ENCODE peak calls at places on chromosome 19, in four cellular contexts. F, D, Z and M are unnamed samples.

GRCh38 chr19:53157601-53158000 is 1.3 kb downstream of the ZNF347 start:
- DNase-seq in Z (no peak), F (no peak), D (peak; percentile 42), M (no peak)

GRCh38 chr19:40147693-40148347 is 43.4 kb upstream of the MAP3K10 start:
- DNase-seq in Z (no peak), D (no peak), F (peak; percentile 49), M (no peak)

GRCh38 chr19:32651729-32652140 is 23.2 kb downstream of the ANKRD27 start:
- DNase-seq in D (peak; percentile 85), F (peak; percentile 23), Z (peak; percentile 34), M (no peak)

GRCh38 chr19:1947651-1948209 is 6.8 kb downstream of the CSNK1G2 start:
- DNase-seq in Z (no peak), F (no peak), D (peak; percentile 67), M (no peak)

GRCh38 chr19:56261145-56261544 is 11.4 kb upstream of the EDDM13 start:
- DNase-seq in Z (no peak), D (no peak), F (no peak), M (no peak)

GRCh38 chr19:4233282-4233853 is 4.0 kb downstream of the EBI3 start:
- DNase-seq in D (peak; percentile 85), Z (peak; percentile 74), F (peak; percentile 32), M (no peak)

GRCh38 chr19:47499371-47499770 is 15.4 kb upstream of the KPTN start:
- DNase-seq in Z (no peak), D (no peak), F (no peak), M (no peak)

GRCh38 chr19:31976775-31977536 is 368.5 kb upstream of the ZNF507 start:
- DNase-seq in F (no peak), Z (no peak), D (no peak), M (no peak)

GRCh38 chr19:41351339-41352245 is 2.1 kb downstream of the TGFB1 start:
- DNase-seq in Z (no peak), F (peak; percentile 28), D (peak; percentile 44), M (no peak)

GRCh38 chr19:22286151-22286810 is at the start of gene ZNF729:
- DNase-seq in F (no peak), Z (no peak), D (no peak), M (peak; percentile 39)

GRCh38 chr19:15551183-15552004 is 43.1 kb downstream of the CYP4F22 start:
- DNase-seq in D (peak; percentile 97), F (no peak), Z (no peak), M (no peak)

GRCh38 chr19:55552620-55553019 is 7.3 kb upstream of the SBK3 start:
- DNase-seq in F (peak; percentile 85), D (no peak), Z (no peak), M (no peak)

GRCh38 chr19:1560281-1560882 is 7.7 kb downstream of the MEX3D start:
- DNase-seq in F (no peak), Z (no peak), D (no peak), M (no peak)

GRCh38 chr19:55687281-55688172 is 12.5 kb downstream of the EPN1 start:
- DNase-seq in F (no peak), Z (no peak), D (no peak), M (no peak)

GRCh38 chr19:485122-485521 is 11.2 kb upstream of the MADCAM1 start:
- DNase-seq in F (no peak), Z (no peak), D (no peak), M (no peak)

GRCh38 chr19:1027953-1028902 is 1.8 kb downstream of the CNN2 start:
- DNase-seq in F (peak; percentile 89), Z (no peak), D (peak; percentile 77), M (no peak)

GRCh38 chr19:18223860-18224524 is 2.2 kb downstream of the PDE4C start:
- DNase-seq in D (peak; percentile 96), Z (peak; percentile 64), F (no peak), M (no peak)

GRCh38 chr19:54230031-54230430 is 7.2 kb upstream of the LILRB3 start:
- DNase-seq in F (no peak), D (no peak), Z (no peak), M (no peak)

GRCh38 chr19:58547323-58548312 is 3.8 kb downstream of the TRIM28 start:
- DNase-seq in F (no peak), Z (no peak), D (no peak), M (no peak)

GRCh38 chr19:50500060-50500752 is 10.8 kb downstream of the JOSD2 start:
- DNase-seq in F (no peak), Z (no peak), D (peak; percentile 63), M (no peak)
- TF ChIP-seq CTCF in F (peak; percentile 42), Z (peak; percentile 43), D (peak; percentile 50), M (no peak)

GRCh38 chr19:34430738-34431625 is 2.8 kb downstream of the UBA2 start:
- DNase-seq in F (peak; percentile 41), D (no peak), Z (no peak), M (no peak)
- TF ChIP-seq CTCF in F (peak; percentile 84), D (peak; percentile 76), Z (peak; percentile 71), M (peak; percentile 54)

GRCh38 chr19:9116547-9116946 is 984 bp upstream of the OR7G1 start:
- DNase-seq in Z (no peak), D (no peak), F (no peak), M (no peak)
- TF ChIP-seq CTCF in Z (no peak), D (no peak), F (no peak), M (no peak)

GRCh38 chr19:10516064-10516385 is 1.2 kb downstream of the S1PR5 start:
- DNase-seq in F (no peak), D (no peak), Z (no peak), M (no peak)

GRCh38 chr19:10513223-10513622 is 4.0 kb downstream of the S1PR5 start:
- DNase-seq in Z (no peak), D (no peak), F (no peak), M (no peak)

GRCh38 chr19:10516671-10517286 is 468 bp downstream of the S1PR5 start:
- DNase-seq in D (no peak), F (peak; percentile 3), Z (no peak), M (no peak)

GRCh38 chr19:10517361-10517759 is at the start of gene S1PR5:
- DNase-seq in F (no peak), Z (no peak), D (peak; percentile 75), M (no peak)

DNA sequence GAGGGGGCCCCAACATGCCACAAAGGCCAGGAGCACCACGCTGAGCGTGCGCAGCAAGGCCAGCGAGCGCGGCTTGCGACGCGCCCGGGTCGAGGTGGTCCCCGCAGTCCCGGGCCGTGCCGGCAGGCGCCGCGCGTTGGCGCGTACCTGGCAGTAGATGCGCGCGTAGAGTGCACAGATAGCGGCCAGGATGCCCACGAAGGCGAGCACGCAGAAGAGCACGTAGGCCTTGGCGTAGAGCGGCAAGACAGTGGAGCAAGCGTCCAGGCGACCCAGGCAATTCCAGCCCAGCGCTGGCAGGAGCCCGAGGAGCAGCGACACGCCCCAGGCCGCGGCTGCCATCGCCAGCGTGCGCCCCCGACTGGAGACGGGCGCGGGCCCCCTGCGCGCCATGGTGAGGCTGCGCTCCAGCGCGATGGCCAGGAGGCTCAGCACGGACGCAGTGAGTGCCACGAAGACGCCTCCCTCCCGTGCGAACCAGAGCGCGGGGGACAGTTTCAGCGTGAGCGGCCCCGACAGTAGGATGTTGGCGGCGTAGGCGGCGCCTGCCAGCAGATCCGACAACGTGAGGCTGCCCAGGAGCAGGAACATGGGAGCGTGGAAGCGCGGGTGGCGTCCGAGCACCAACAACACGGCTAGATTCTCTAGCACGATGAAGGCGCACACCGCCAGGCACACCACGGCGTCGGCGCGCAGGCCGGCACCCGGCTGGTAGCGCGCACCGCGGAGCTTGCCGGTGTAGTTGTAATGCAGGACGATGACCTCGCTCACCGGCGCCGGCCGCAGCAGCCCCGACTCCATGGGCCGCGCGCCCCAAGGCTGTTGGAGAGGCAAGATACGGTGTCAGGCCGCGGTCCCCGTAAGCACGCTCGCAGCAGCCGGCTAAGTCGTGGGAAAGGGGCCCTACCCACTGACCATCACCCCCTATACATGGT is 2.8 kb downstream of the S1PR5 start:
- DNase-seq in D (peak; percentile 78), F (no peak), Z (no peak), M (no peak)
- TF ChIP-seq CTCF in D (no peak), F (no peak), Z (no peak), M (no peak)

DNA sequence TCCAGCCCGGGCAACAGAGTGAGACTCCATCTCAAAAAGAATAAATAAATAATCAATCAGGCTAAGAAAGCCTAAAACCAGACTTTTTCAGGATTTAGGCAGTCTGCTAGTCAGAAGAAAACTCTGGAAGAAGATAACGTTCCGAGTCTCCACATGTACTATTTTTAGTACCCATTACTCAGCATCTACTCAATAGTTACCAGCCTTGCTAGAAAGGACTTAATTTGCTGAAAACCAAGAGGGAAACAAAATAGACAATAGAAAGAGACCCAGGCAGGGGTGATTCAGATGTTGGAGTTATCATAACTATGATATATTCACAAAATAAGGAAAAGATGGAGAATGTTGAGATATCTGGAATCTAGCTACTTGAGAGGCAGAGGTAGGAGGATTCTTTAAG is 3.6 kb upstream of the LIN7B start:
- DNase-seq in F (peak; percentile 15), Z (no peak), D (no peak), M (no peak)
- TF ChIP-seq CTCF in F (no peak), Z (no peak), D (no peak), M (no peak)

GRCh38 chr19:8832132-8833021 is at the start of the genes MBD3L1 and ZNF558:
- DNase-seq in Z (peak; percentile 95), F (peak; percentile 98), D (peak; percentile 77), M (peak; percentile 74)
- TF ChIP-seq CTCF in Z (no peak), F (no peak), D (no peak), M (peak; percentile 25)

GRCh38 chr19:3061214-3062161 is 807 bp downstream of the TLE5 start:
- DNase-seq in D (no peak), F (no peak), Z (no peak), M (no peak)
- TF ChIP-seq CTCF in D (peak; percentile 35), F (peak; percentile 36), Z (peak; percentile 43), M (peak; percentile 14)

GRCh38 chr19:13953021-13953531 is 767 bp downstream of the DCAF15 start:
- DNase-seq in D (peak; percentile 50), Z (no peak), F (no peak), M (no peak)
- TF ChIP-seq CTCF in D (no peak), Z (no peak), F (peak; percentile 39), M (no peak)

GRCh38 chr19:37929512-37929911 is 22.5 kb downstream of the SIPA1L3 start:
- DNase-seq in Z (no peak), D (peak; percentile 74), F (no peak), M (no peak)

GRCh38 chr19:37930416-37930815 is 23.4 kb downstream of the SIPA1L3 start:
- DNase-seq in D (no peak), F (peak; percentile 7), Z (no peak), M (no peak)

GRCh38 chr19:37932985-37933953 is 26.3 kb downstream of the SIPA1L3 start:
- DNase-seq in Z (no peak), D (peak; percentile 48), F (no peak), M (no peak)

GRCh38 chr19:37933965-37934364 is 27.0 kb downstream of the SIPA1L3 start:
- DNase-seq in D (no peak), Z (no peak), F (peak; percentile 45), M (no peak)

GRCh38 chr19:37931941-37932655 is 25.1 kb downstream of the SIPA1L3 start:
- DNase-seq in Z (peak; percentile 14), F (peak; percentile 68), D (peak; percentile 81), M (no peak)
- TF ChIP-seq CTCF in Z (no peak), F (peak; percentile 31), D (no peak), M (no peak)

GRCh38 chr19:13334801-13335481 is 171.3 kb downstream of the CACNA1A start:
- DNase-seq in Z (no peak), F (no peak), D (no peak), M (no peak)
- TF ChIP-seq CTCF in Z (no peak), F (no peak), D (peak; percentile 48), M (no peak)